ENCODE peak calls at places on chromosome 12, in ten cellular contexts. One of them, this sample, is unnamed.

GRCh38 chr12:27580561-27581330 is 56.7 kb downstream of the PPFIBP1 start:
- DNase-seq in neural progenitor cell: no peak
- DNase-seq in AG04450: no peak
- DNase-seq in fibroblast of pulmonary artery: no peak
- DNase-seq in HFF-Myc: no peak
- DNase-seq in IMR-90: no peak
- DNase-seq in ovary: no peak
- DNase-seq in fibroblast of lung: no peak
- DNase-seq in psoas muscle: no peak
- DNase-seq in astrocyte of the cerebellum: no peak
- DNase-seq in this sample: no peak

GRCh38 chr12:116157845-116158267 is 119.6 kb downstream of the MED13L start:
- DNase-seq in neural progenitor cell: peak
- DNase-seq in AG04450: no peak
- DNase-seq in fibroblast of pulmonary artery: no peak
- DNase-seq in HFF-Myc: no peak
- DNase-seq in IMR-90: no peak
- DNase-seq in ovary: no peak
- DNase-seq in fibroblast of lung: no peak
- DNase-seq in psoas muscle: no peak
- DNase-seq in astrocyte of the cerebellum: no peak
- DNase-seq in this sample: no peak

GRCh38 chr12:53806689-53807088 is 54.9 kb upstream of the CISTR start:
- DNase-seq in neural progenitor cell: no peak
- DNase-seq in AG04450: peak
- DNase-seq in fibroblast of pulmonary artery: peak
- DNase-seq in HFF-Myc: no peak
- DNase-seq in IMR-90: peak
- DNase-seq in ovary: peak
- DNase-seq in fibroblast of lung: peak
- DNase-seq in psoas muscle: no peak
- DNase-seq in astrocyte of the cerebellum: no peak
- DNase-seq in this sample: no peak

GRCh38 chr12:62190921-62191746 is 69.1 kb upstream of the USP15 start:
- DNase-seq in neural progenitor cell: peak
- DNase-seq in AG04450: peak
- DNase-seq in fibroblast of pulmonary artery: no peak
- DNase-seq in HFF-Myc: no peak
- DNase-seq in IMR-90: peak
- DNase-seq in ovary: peak
- DNase-seq in fibroblast of lung: no peak
- DNase-seq in psoas muscle: no peak
- DNase-seq in astrocyte of the cerebellum: no peak
- DNase-seq in this sample: no peak

GRCh38 chr12:47964102-47964723 is 817 bp downstream of the TMEM106C start:
- DNase-seq in neural progenitor cell: peak
- DNase-seq in AG04450: no peak
- DNase-seq in fibroblast of pulmonary artery: no peak
- DNase-seq in HFF-Myc: no peak
- DNase-seq in IMR-90: no peak
- DNase-seq in ovary: no peak
- DNase-seq in fibroblast of lung: no peak
- DNase-seq in psoas muscle: no peak
- DNase-seq in astrocyte of the cerebellum: no peak
- DNase-seq in this sample: peak

GRCh38 chr12:1346126-1346525 is 248.3 kb downstream of the FBXL14 start:
- DNase-seq in neural progenitor cell: no peak
- DNase-seq in AG04450: no peak
- DNase-seq in fibroblast of pulmonary artery: no peak
- DNase-seq in HFF-Myc: no peak
- DNase-seq in IMR-90: peak
- DNase-seq in ovary: no peak
- DNase-seq in fibroblast of lung: peak
- DNase-seq in psoas muscle: no peak
- DNase-seq in astrocyte of the cerebellum: no peak
- DNase-seq in this sample: no peak

GRCh38 chr12:106672308-106673085 is 89.7 kb downstream of the RFX4 start:
- DNase-seq in neural progenitor cell: peak
- DNase-seq in AG04450: no peak
- DNase-seq in fibroblast of pulmonary artery: no peak
- DNase-seq in HFF-Myc: no peak
- DNase-seq in IMR-90: no peak
- DNase-seq in ovary: no peak
- DNase-seq in fibroblast of lung: no peak
- DNase-seq in psoas muscle: no peak
- DNase-seq in astrocyte of the cerebellum: peak
- DNase-seq in this sample: no peak

GRCh38 chr12:6828671-6829531 is 694 bp downstream of the P3H3 start:
- DNase-seq in neural progenitor cell: peak
- DNase-seq in AG04450: no peak
- DNase-seq in fibroblast of pulmonary artery: peak
- DNase-seq in HFF-Myc: no peak
- DNase-seq in IMR-90: peak
- DNase-seq in ovary: peak
- DNase-seq in fibroblast of lung: peak
- DNase-seq in psoas muscle: no peak
- DNase-seq in astrocyte of the cerebellum: no peak
- DNase-seq in this sample: peak

GRCh38 chr12:93167841-93168492 is 209.8 kb upstream of the NUDT4 start:
- DNase-seq in neural progenitor cell: peak
- DNase-seq in AG04450: no peak
- DNase-seq in fibroblast of pulmonary artery: no peak
- DNase-seq in HFF-Myc: no peak
- DNase-seq in IMR-90: no peak
- DNase-seq in ovary: no peak
- DNase-seq in fibroblast of lung: no peak
- DNase-seq in psoas muscle: no peak
- DNase-seq in astrocyte of the cerebellum: peak
- DNase-seq in this sample: no peak

GRCh38 chr12:19288603-19289244 is 150.6 kb upstream of the AEBP2 start:
- DNase-seq in neural progenitor cell: peak
- DNase-seq in AG04450: no peak
- DNase-seq in fibroblast of pulmonary artery: peak
- DNase-seq in HFF-Myc: peak
- DNase-seq in IMR-90: peak
- DNase-seq in ovary: no peak
- DNase-seq in fibroblast of lung: peak
- DNase-seq in psoas muscle: no peak
- DNase-seq in astrocyte of the cerebellum: peak
- DNase-seq in this sample: no peak

GRCh38 chr12:112577473-112578334 is 159.0 kb downstream of the PTPN11 start:
- DNase-seq in neural progenitor cell: peak
- DNase-seq in AG04450: no peak
- DNase-seq in fibroblast of pulmonary artery: no peak
- DNase-seq in HFF-Myc: no peak
- DNase-seq in IMR-90: no peak
- DNase-seq in ovary: no peak
- DNase-seq in fibroblast of lung: no peak
- DNase-seq in psoas muscle: no peak
- DNase-seq in astrocyte of the cerebellum: no peak
- DNase-seq in this sample: no peak

GRCh38 chr12:112575559-112576067 is 156.9 kb downstream of the PTPN11 start:
- DNase-seq in neural progenitor cell: no peak
- DNase-seq in AG04450: no peak
- DNase-seq in fibroblast of pulmonary artery: no peak
- DNase-seq in HFF-Myc: no peak
- DNase-seq in IMR-90: no peak
- DNase-seq in ovary: no peak
- DNase-seq in fibroblast of lung: no peak
- DNase-seq in psoas muscle: no peak
- DNase-seq in astrocyte of the cerebellum: no peak
- DNase-seq in this sample: no peak

GRCh38 chr12:112574896-112575558 is 156.3 kb downstream of the PTPN11 start:
- DNase-seq in neural progenitor cell: peak
- DNase-seq in AG04450: no peak
- DNase-seq in fibroblast of pulmonary artery: no peak
- DNase-seq in HFF-Myc: no peak
- DNase-seq in IMR-90: no peak
- DNase-seq in ovary: no peak
- DNase-seq in fibroblast of lung: no peak
- DNase-seq in psoas muscle: no peak
- DNase-seq in astrocyte of the cerebellum: no peak
- DNase-seq in this sample: no peak

GRCh38 chr12:112570096-112570495 is 151.3 kb downstream of the PTPN11 start:
- DNase-seq in neural progenitor cell: no peak
- DNase-seq in AG04450: no peak
- DNase-seq in fibroblast of pulmonary artery: no peak
- DNase-seq in HFF-Myc: no peak
- DNase-seq in IMR-90: no peak
- DNase-seq in ovary: no peak
- DNase-seq in fibroblast of lung: no peak
- DNase-seq in psoas muscle: no peak
- DNase-seq in astrocyte of the cerebellum: no peak
- DNase-seq in this sample: no peak

DNA sequence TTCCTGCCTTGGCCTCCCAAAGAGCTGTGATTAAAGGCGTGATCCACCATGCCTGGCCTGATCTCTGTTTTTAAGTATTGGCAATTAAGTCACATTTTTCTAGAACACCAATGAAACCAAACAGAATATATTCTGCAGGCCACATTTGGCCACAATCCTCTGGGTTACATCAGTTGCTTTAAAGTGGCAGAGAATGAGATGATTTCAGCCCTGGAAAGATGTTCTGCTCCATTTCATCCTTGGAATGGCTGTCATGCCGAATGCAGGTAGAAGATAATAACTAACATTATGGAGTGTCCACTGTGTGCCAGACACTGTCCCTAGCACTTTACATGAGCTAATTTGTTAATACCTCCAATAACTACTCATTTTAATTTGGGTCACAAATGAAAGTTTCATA is 154.4 kb downstream of the PTPN11 start:
- DNase-seq in neural progenitor cell: no peak
- DNase-seq in AG04450: no peak
- DNase-seq in fibroblast of pulmonary artery: no peak
- DNase-seq in HFF-Myc: no peak
- DNase-seq in IMR-90: no peak
- DNase-seq in ovary: no peak
- DNase-seq in fibroblast of lung: no peak
- DNase-seq in psoas muscle: no peak
- DNase-seq in astrocyte of the cerebellum: no peak
- DNase-seq in this sample: no peak
- H3K4me3 ChIP-seq in neural progenitor cell: no peak
- H3K4me3 ChIP-seq in AG04450: no peak
- H3K4me3 ChIP-seq in fibroblast of pulmonary artery: no peak
- H3K4me3 ChIP-seq in HFF-Myc: no peak
- H3K4me3 ChIP-seq in IMR-90: no peak
- H3K4me3 ChIP-seq in ovary: no peak
- H3K4me3 ChIP-seq in fibroblast of lung: no peak
- H3K4me3 ChIP-seq in psoas muscle: no peak
- H3K4me3 ChIP-seq in astrocyte of the cerebellum: no peak
- H3K4me3 ChIP-seq in this sample: no peak

GRCh38 chr12:97778111-97778510 is 315.5 kb downstream of the RMST start:
- DNase-seq in neural progenitor cell: no peak
- DNase-seq in AG04450: no peak
- DNase-seq in fibroblast of pulmonary artery: no peak
- DNase-seq in HFF-Myc: no peak
- DNase-seq in IMR-90: no peak
- DNase-seq in ovary: no peak
- DNase-seq in fibroblast of lung: no peak
- DNase-seq in psoas muscle: no peak
- DNase-seq in astrocyte of the cerebellum: no peak
- DNase-seq in this sample: no peak
- TF ChIP-seq CTCF in neural progenitor cell: no peak
- TF ChIP-seq CTCF in AG04450: no peak
- TF ChIP-seq CTCF in fibroblast of pulmonary artery: no peak
- TF ChIP-seq CTCF in HFF-Myc: no peak
- TF ChIP-seq CTCF in IMR-90: no peak
- TF ChIP-seq CTCF in ovary: no peak
- TF ChIP-seq CTCF in fibroblast of lung: no peak
- TF ChIP-seq CTCF in psoas muscle: no peak
- TF ChIP-seq CTCF in astrocyte of the cerebellum: no peak
- TF ChIP-seq CTCF in this sample: no peak

GRCh38 chr12:40689576-40689975 is 2.7 kb upstream of the CNTN1 start:
- DNase-seq in neural progenitor cell: no peak
- DNase-seq in AG04450: no peak
- DNase-seq in fibroblast of pulmonary artery: no peak
- DNase-seq in HFF-Myc: no peak
- DNase-seq in IMR-90: no peak
- DNase-seq in ovary: no peak
- DNase-seq in fibroblast of lung: no peak
- DNase-seq in psoas muscle: no peak
- DNase-seq in astrocyte of the cerebellum: no peak
- DNase-seq in this sample: no peak

GRCh38 chr12:40697566-40698257 is 5.5 kb downstream of the CNTN1 start:
- DNase-seq in neural progenitor cell: no peak
- DNase-seq in AG04450: no peak
- DNase-seq in fibroblast of pulmonary artery: no peak
- DNase-seq in HFF-Myc: no peak
- DNase-seq in IMR-90: no peak
- DNase-seq in ovary: no peak
- DNase-seq in fibroblast of lung: no peak
- DNase-seq in psoas muscle: no peak
- DNase-seq in astrocyte of the cerebellum: no peak
- DNase-seq in this sample: no peak

GRCh38 chr12:40692617-40693502 is 621 bp downstream of the CNTN1 start:
- DNase-seq in neural progenitor cell: peak
- DNase-seq in AG04450: no peak
- DNase-seq in fibroblast of pulmonary artery: no peak
- DNase-seq in HFF-Myc: no peak
- DNase-seq in IMR-90: no peak
- DNase-seq in ovary: peak
- DNase-seq in fibroblast of lung: no peak
- DNase-seq in psoas muscle: peak
- DNase-seq in astrocyte of the cerebellum: no peak
- DNase-seq in this sample: no peak

GRCh38 chr12:40691913-40692616 is at the start of gene CNTN1:
- DNase-seq in neural progenitor cell: peak
- DNase-seq in AG04450: no peak
- DNase-seq in fibroblast of pulmonary artery: peak
- DNase-seq in HFF-Myc: no peak
- DNase-seq in IMR-90: peak
- DNase-seq in ovary: peak
- DNase-seq in fibroblast of lung: peak
- DNase-seq in psoas muscle: peak
- DNase-seq in astrocyte of the cerebellum: peak
- DNase-seq in this sample: no peak

DNA sequence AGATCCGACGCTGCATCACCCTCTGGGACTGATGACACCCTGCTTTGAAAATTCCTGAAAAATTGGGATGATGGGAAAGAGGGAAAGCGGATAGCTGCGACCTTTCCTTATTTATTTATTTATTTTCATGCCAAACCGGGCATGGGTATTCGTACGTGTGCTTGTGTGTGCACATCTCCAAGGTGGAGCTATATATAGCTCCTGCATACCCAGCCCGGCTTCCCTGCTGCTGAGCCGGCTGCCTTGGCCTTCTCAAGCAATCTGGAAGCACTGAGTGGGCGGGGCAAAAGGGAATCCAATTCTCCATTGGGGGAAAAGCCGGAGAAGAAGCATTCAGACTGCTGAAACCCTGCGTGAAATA is 1.2 kb downstream of the CNTN1 start:
- DNase-seq in neural progenitor cell: peak
- DNase-seq in AG04450: no peak
- DNase-seq in fibroblast of pulmonary artery: no peak
- DNase-seq in HFF-Myc: no peak
- DNase-seq in IMR-90: no peak
- DNase-seq in ovary: peak
- DNase-seq in fibroblast of lung: no peak
- DNase-seq in psoas muscle: peak
- DNase-seq in astrocyte of the cerebellum: no peak
- DNase-seq in this sample: no peak
- H3K4me3 ChIP-seq in neural progenitor cell: peak
- H3K4me3 ChIP-seq in AG04450: no peak
- H3K4me3 ChIP-seq in fibroblast of pulmonary artery: no peak
- H3K4me3 ChIP-seq in HFF-Myc: no peak
- H3K4me3 ChIP-seq in IMR-90: no peak
- H3K4me3 ChIP-seq in ovary: peak
- H3K4me3 ChIP-seq in fibroblast of lung: no peak
- H3K4me3 ChIP-seq in psoas muscle: peak
- H3K4me3 ChIP-seq in astrocyte of the cerebellum: peak
- H3K4me3 ChIP-seq in this sample: no peak

GRCh38 chr12:55132816-55133215 is 6.6 kb downstream of the OR9K2 start:
- DNase-seq in neural progenitor cell: no peak
- DNase-seq in AG04450: no peak
- DNase-seq in fibroblast of pulmonary artery: no peak
- DNase-seq in HFF-Myc: no peak
- DNase-seq in IMR-90: no peak
- DNase-seq in ovary: no peak
- DNase-seq in fibroblast of lung: no peak
- DNase-seq in psoas muscle: no peak
- DNase-seq in astrocyte of the cerebellum: no peak
- DNase-seq in this sample: no peak
- TF ChIP-seq CTCF in neural progenitor cell: peak
- TF ChIP-seq CTCF in AG04450: no peak
- TF ChIP-seq CTCF in fibroblast of pulmonary artery: no peak
- TF ChIP-seq CTCF in HFF-Myc: no peak
- TF ChIP-seq CTCF in IMR-90: no peak
- TF ChIP-seq CTCF in ovary: no peak
- TF ChIP-seq CTCF in fibroblast of lung: no peak
- TF ChIP-seq CTCF in psoas muscle: no peak
- TF ChIP-seq CTCF in astrocyte of the cerebellum: peak
- TF ChIP-seq CTCF in this sample: no peak

This sample was measured in CD8-positive, alpha-beta T cell.